ENCODE peak calls at places on chromosome X, in six cellular contexts. B is pancreas, V is GM23338, O is H9, Z is ovary, P is lower lobe of right lung. C is an unnamed sample.

GRCh38 chrX:124211312-124211942 is 121.0 kb upstream of the TEX13D start:
- DNase-seq in V (peak; percentile 68), B (no peak), Z (no peak), O (no peak), P (no peak), C (no peak)

GRCh38 chrX:118727686-118728339 is 407 bp downstream of the IL13RA1 start:
- DNase-seq in Z (peak; percentile 68), O (no peak), V (no peak), B (peak; percentile 69), P (peak; percentile 67), C (peak; percentile 37)

GRCh38 chrX:30812326-30812725 is 76.7 kb downstream of the TAB3 start:
- DNase-seq in Z (no peak), P (no peak), O (no peak), V (no peak), B (no peak), C (no peak)

GRCh38 chrX:72142094-72142843 is 10.6 kb upstream of the RTL5 start:
- DNase-seq in V (peak; percentile 16), P (no peak), O (no peak), B (no peak), Z (no peak), C (no peak)

GRCh38 chrX:118545510-118545909 is 49.9 kb downstream of the DOCK11 start:
- DNase-seq in P (no peak), Z (no peak), O (no peak), V (no peak), B (no peak), C (no peak)

GRCh38 chrX:106716004-106716403 is 10.5 kb upstream of the RNF128 start:
- DNase-seq in P (no peak), V (no peak), B (no peak), Z (no peak), O (no peak), C (no peak)

GRCh38 chrX:154401045-154401799 is 3.0 kb downstream of the RPL10 start:
- DNase-seq in V (peak; percentile 46), O (peak; percentile 66), B (no peak), Z (no peak), P (no peak), C (peak; percentile 61)

GRCh38 chrX:140057001-140057411 is 91.7 kb upstream of the CXorf66 start:
- DNase-seq in B (peak; percentile 89), O (peak; percentile 80), Z (peak; percentile 65), P (peak; percentile 66), V (peak; percentile 88), C (peak; percentile 47)

GRCh38 chrX:128310912-128311311 is 258.7 kb upstream of the ACTRT1 start:
- DNase-seq in O (no peak), P (no peak), V (no peak), B (no peak), Z (no peak), C (no peak)

GRCh38 chrX:19750028-19750786 is 137.2 kb downstream of the SH3KBP1 start:
- DNase-seq in P (no peak), Z (no peak), V (no peak), O (no peak), B (no peak), C (no peak)

GRCh38 chrX:100685284-100685996 is 41.4 kb downstream of the SRPX2 start:
- DNase-seq in O (peak; percentile 67), P (no peak), Z (no peak), V (peak; percentile 81), B (no peak), C (peak; percentile 67)

GRCh38 chrX:50088645-50089044 is 112.2 kb downstream of the AKAP4 start:
- DNase-seq in P (no peak), Z (no peak), B (no peak), V (no peak), O (no peak), C (no peak)

GRCh38 chrX:103635436-103635835 is 6.7 kb downstream of the TCEAL1 start:
- DNase-seq in Z (no peak), P (no peak), O (no peak), V (no peak), B (no peak), C (no peak)

GRCh38 chrX:1883772-1884171 is 268.9 kb downstream of the ASMT start:
- DNase-seq in Z (no peak), O (no peak), V (no peak), B (no peak), P (no peak), C (no peak)

GRCh38 chrX:7201481-7201880 is 53.5 kb upstream of the PUDP start:
- DNase-seq in B (no peak), Z (no peak), V (no peak), P (no peak), O (no peak), C (no peak)

GRCh38 chrX:154370300-154370881 is 4.0 kb downstream of the FLNA start:
- DNase-seq in P (no peak), V (no peak), O (no peak), Z (peak; percentile 66), B (no peak), C (no peak)

GRCh38 chrX:68978211-68978780 is 149.5 kb downstream of the EFNB1 start:
- DNase-seq in V (peak; percentile 54), O (peak; percentile 53), Z (peak; percentile 68), B (no peak), P (no peak), C (no peak)

GRCh38 chrX:43551590-43551989 is 104.5 kb upstream of the MAOA start:
- DNase-seq in O (peak; percentile 41), V (peak; percentile 3), B (no peak), Z (no peak), P (no peak), C (no peak)

DNA sequence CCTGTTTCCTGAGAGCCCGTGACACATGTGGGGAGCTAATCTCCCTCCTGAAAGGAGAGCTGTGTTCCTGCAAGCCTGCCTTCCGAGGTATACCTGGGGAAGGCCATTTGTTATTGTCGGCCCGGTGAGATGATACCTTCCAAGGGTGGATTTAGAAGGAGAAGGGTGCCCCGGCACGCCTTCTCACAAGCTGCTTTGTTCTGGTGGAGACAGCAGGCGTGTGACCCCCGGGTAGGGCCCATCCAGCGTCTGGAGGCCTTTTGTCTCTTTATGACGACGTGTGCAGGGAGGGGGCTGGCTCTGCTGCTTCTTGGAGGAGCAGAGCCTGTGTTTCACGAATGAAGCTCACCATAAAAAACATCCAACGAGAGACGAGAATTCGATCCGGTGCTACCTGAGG is 45.3 kb downstream of the SHOX start:
- DNase-seq in B (no peak), P (no peak), Z (no peak), V (peak; percentile 36), O (peak; percentile 57), C (no peak)
- H3K27me3 ChIP-seq in B (no peaks in the 10 kb centered on the region), P (no peaks in the 10 kb centered on the region), Z (no peaks in the 10 kb centered on the region), V (no peaks in the 10 kb centered on the region), O (no peaks in the 10 kb centered on the region), C (peaks cover 14% of the 10 kb centered on the region)

GRCh38 chrX:13051529-13052172 is 7.2 kb upstream of the FAM9C start:
- DNase-seq in V (no peak), O (no peak), P (no peak), B (no peak), Z (no peak), C (no peak)
- H3K27ac ChIP-seq in V (no peak overlapping the region), O (no peak overlapping the region), P (peak overlapping the region; percentile 41), B (no peak overlapping the region), Z (no peak overlapping the region), C (no peak overlapping the region)

DNA sequence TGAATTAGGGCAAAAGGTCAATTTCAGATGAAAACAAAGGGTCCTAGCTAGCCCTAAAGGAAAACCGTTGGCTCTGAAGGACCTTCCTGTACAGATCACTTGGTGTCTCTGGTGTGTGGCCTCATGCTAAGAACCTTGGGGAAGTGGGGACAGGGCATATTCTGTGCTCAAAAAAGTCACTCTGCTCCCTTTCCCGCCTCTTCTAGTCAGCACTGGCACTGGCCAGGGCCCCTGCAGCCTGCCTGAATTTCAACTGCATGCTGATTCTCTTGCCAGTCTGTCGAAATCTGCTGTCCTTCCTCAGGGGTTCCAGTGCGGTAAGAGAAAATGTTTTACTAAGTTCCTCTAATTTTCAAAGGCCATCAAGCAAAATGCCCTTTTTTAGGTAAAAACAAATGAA is 3.4 kb downstream of the CYBB start:
- DNase-seq in P (no peak), V (no peak), O (no peak), B (no peak), Z (no peak), C (no peak)
- H3K4me1 ChIP-seq in P (no peaks in the 10 kb centered on the region), V (no peaks in the 10 kb centered on the region), O (peaks cover 2% of the 10 kb centered on the region), B (no peaks in the 10 kb centered on the region), Z (no peaks in the 10 kb centered on the region), C (no peaks in the 10 kb centered on the region)

GRCh38 chrX:78513996-78514745 is 145.0 kb downstream of the RTL3 start:
- DNase-seq in Z (no peak), V (peak; percentile 34), B (no peak), O (no peak), P (no peak), C (no peak)
- H3K27me3 ChIP-seq in Z (no peaks in the 10 kb centered on the region), V (no peaks in the 10 kb centered on the region), B (no peaks in the 10 kb centered on the region), O (no peaks in the 10 kb centered on the region), P (no peaks in the 10 kb centered on the region), C (no peaks in the 10 kb centered on the region)

DNA sequence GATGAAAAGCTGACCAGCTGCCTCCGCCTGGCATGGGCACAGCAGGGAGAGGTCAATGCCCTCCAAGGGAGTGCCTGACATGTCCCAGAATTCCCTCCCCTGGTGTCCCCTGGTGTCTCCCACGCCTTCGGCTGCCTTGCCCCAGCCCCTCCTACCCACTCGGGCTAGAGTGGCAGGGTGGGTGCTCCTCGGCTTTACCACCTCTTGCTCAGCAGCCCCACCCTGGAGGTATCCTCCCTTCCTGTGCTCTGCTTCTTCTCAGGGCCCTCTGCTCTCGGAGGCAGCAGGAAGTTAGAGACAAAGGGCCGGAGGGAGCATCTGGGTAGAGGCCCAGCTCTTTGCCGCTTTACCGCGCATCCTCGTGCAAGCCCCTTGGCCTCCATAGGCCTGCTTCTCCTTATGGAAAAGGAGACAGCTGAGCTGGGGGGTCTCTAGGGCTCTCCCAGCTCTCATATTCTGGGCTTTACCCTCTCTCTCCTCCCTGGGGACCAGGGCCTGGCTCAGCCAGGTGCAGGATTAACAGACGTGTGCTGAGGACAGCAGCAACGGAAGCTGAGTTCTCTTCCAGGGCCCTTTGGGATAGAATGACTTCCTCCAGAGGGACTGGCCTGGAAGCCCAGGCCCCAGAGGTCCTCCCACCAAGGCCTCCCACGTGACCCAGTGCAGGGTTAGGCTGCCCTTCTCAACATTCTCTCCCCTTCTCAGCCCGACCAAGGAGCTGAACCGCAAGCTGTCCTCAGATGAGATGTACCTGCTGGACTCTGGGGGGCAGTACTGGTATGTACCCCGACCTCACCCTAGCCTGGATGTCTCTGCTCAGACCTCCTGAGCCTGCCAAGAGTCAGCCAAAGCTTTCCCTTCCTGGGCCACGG is 17.2 kb downstream of the XPNPEP2 start:
- DNase-seq in O (peak; percentile 73), V (peak; percentile 55), P (no peak), Z (no peak), B (no peak), C (no peak)
- H3K27ac ChIP-seq in O (no peak overlapping the region), V (no peak overlapping the region), P (no peak overlapping the region), Z (no peak overlapping the region), B (no peak overlapping the region), C (no peak overlapping the region)

DNA sequence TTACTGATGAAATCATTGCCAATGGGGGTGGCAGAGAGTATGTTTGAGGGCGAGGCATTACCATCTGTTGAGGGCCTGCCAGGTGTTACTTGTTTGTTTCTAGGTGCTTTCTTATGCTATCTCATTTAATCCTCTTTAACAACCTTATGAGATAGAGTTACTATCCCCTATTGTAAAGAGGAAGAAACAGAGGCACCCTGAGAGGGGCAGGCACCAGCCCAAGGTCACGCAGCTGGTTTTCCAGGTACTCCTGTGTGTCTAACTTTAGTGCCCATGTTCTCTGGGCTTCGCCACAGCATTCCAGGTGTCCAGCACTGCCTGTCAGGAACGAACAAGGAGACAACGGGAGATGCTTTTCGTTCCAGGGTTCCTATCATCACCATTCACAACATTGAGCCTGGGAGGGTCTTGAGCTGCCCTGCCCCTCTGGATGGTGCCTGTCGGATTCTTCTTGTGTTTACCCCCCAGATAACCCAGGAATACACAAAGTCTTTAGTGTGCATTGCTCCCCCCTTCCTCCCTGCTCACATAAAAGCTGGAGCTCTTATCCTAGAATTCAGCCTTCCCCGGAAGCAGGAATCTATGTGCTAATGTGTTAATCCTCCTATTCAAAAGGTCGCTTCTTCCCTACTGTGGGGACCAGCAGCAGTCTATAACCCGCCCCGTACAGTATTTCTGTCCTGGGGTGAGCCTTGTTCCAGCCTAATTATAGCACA is 24.9 kb upstream of the GPC4 start:
- DNase-seq in V (peak; percentile 72), O (peak; percentile 61), Z (no peak), B (no peak), P (no peak), C (no peak)
- H3K4me1 ChIP-seq in V (peaks cover 46% of the 10 kb centered on the region), O (peaks cover 47% of the 10 kb centered on the region), Z (no peaks in the 10 kb centered on the region), B (no peaks in the 10 kb centered on the region), P (no peaks in the 10 kb centered on the region), C (peaks cover 6% of the 10 kb centered on the region)

C was measured in PC-9.